ENCODE peak calls at places on chromosomes 3 and 15, in seven cellular contexts. One of them, this sample, is unnamed.

GRCh38 chr3:27657871-27658270 is 64.3 kb downstream of the EOMES start:
- DNase-seq in NCI-H510A: no peak
- DNase-seq in NCI-H1105: no peak
- DNase-seq in GM04504: no peak
- DNase-seq in cerebellar cortex: no peak
- DNase-seq in HAP-1: no peak
- DNase-seq in ovary: no peak
- DNase-seq in this sample: no peak

GRCh38 chr3:128846501-128846900 is 32.9 kb upstream of the ACAD9 start:
- DNase-seq in cerebellar cortex: no peak
- DNase-seq in NCI-H510A: no peak
- DNase-seq in GM04504: no peak
- DNase-seq in NCI-H1105: no peak
- DNase-seq in HAP-1: no peak
- DNase-seq in ovary: no peak
- DNase-seq in this sample: no peak

GRCh38 chr15:81296673-81297072 is 27.3 kb downstream of the STARD5 start:
- DNase-seq in GM04504: no peak
- DNase-seq in HAP-1: no peak
- DNase-seq in NCI-H510A: no peak
- DNase-seq in cerebellar cortex: peak; percentile 25
- DNase-seq in ovary: no peak
- DNase-seq in NCI-H1105: no peak
- DNase-seq in this sample: no peak

GRCh38 chr3:4826237-4827100 is 152.8 kb upstream of the BHLHE40 start:
- DNase-seq in NCI-H1105: no peak
- DNase-seq in cerebellar cortex: peak; percentile 84
- DNase-seq in HAP-1: no peak
- DNase-seq in ovary: peak; percentile 43
- DNase-seq in GM04504: no peak
- DNase-seq in NCI-H510A: no peak
- DNase-seq in this sample: no peak

GRCh38 chr15:46456431-46456830 is 821.6 kb downstream of the SQOR start:
- DNase-seq in NCI-H1105: no peak
- DNase-seq in HAP-1: no peak
- DNase-seq in ovary: no peak
- DNase-seq in cerebellar cortex: no peak
- DNase-seq in GM04504: no peak
- DNase-seq in NCI-H510A: no peak
- DNase-seq in this sample: no peak

GRCh38 chr3:165195226-165195625 is 958 bp downstream of the SLITRK3 start:
- DNase-seq in ovary: no peak
- DNase-seq in NCI-H1105: peak; percentile 54
- DNase-seq in HAP-1: peak; percentile 25
- DNase-seq in GM04504: no peak
- DNase-seq in NCI-H510A: no peak
- DNase-seq in cerebellar cortex: peak; percentile 57
- DNase-seq in this sample: no peak

GRCh38 chr3:79358327-79358726 is 409.5 kb downstream of the ROBO1 start:
- DNase-seq in cerebellar cortex: no peak
- DNase-seq in ovary: no peak
- DNase-seq in HAP-1: no peak
- DNase-seq in NCI-H1105: no peak
- DNase-seq in NCI-H510A: no peak
- DNase-seq in GM04504: no peak
- DNase-seq in this sample: no peak

GRCh38 chr3:852033-852432 is 240.8 kb upstream of the CNTN6 start:
- DNase-seq in HAP-1: no peak
- DNase-seq in NCI-H510A: no peak
- DNase-seq in cerebellar cortex: peak; percentile 19
- DNase-seq in GM04504: no peak
- DNase-seq in ovary: no peak
- DNase-seq in NCI-H1105: no peak
- DNase-seq in this sample: no peak

GRCh38 chr15:69576035-69576526 is 123.5 kb downstream of the RPLP1 start:
- DNase-seq in NCI-H510A: peak; percentile 43
- DNase-seq in ovary: peak; percentile 53
- DNase-seq in HAP-1: peak; percentile 57
- DNase-seq in GM04504: no peak
- DNase-seq in NCI-H1105: peak; percentile 60
- DNase-seq in cerebellar cortex: peak; percentile 18
- DNase-seq in this sample: peak; percentile 70

GRCh38 chr3:54660599-54661210 is 267.2 kb downstream of the LRTM1 start:
- DNase-seq in GM04504: no peak
- DNase-seq in cerebellar cortex: no peak
- DNase-seq in NCI-H1105: no peak
- DNase-seq in NCI-H510A: no peak
- DNase-seq in ovary: peak; percentile 58
- DNase-seq in HAP-1: no peak
- DNase-seq in this sample: no peak

GRCh38 chr15:64180235-64180824 is 17.5 kb upstream of the PPIB start:
- DNase-seq in NCI-H510A: no peak
- DNase-seq in ovary: no peak
- DNase-seq in NCI-H1105: peak; percentile 81
- DNase-seq in GM04504: no peak
- DNase-seq in HAP-1: no peak
- DNase-seq in cerebellar cortex: no peak
- DNase-seq in this sample: no peak

This sample was measured in iPS-NIHi11.